ENCODE peak calls at places on chromosomes 6 and 20, in five cellular contexts. H is WTC11, P is K562, F is H1, G is SK-N-SH. Q is an unnamed sample.
A peak's percentile ranks its signal among the peaks of the same experiment; 100 is the strongest.

GRCh38 chr20:58436868-58437645 is 48.0 kb downstream of the VAPB start:
- DNase-seq in H (no peak), F (no peak), P (no peak), G (no peak), Q (no peak)

GRCh38 chr6:113879186-113880096 is 22.3 kb downstream of the MARCKS start:
- DNase-seq in F (no peak), P (peak; percentile 66), H (peak; percentile 33), G (peak; percentile 56), Q (peak; percentile 83)

GRCh38 chr6:79778794-79779193 is 147.7 kb downstream of the SH3BGRL2 start:
- DNase-seq in H (no peak), G (no peak), F (no peak), P (no peak), Q (no peak)

GRCh38 chr6:28167068-28167467 is 25.4 kb downstream of the ZKSCAN8 start:
- DNase-seq in G (no peak), F (no peak), P (no peak), H (no peak), Q (peak; percentile 92)

GRCh38 chr6:161139766-161140553 is 133.9 kb downstream of the AGPAT4 start:
- DNase-seq in P (peak; percentile 61), F (peak; percentile 48), G (no peak), H (no peak), Q (peak; percentile 42)

GRCh38 chr20:64231621-64232550 is 23.7 kb upstream of the PCMTD2 start:
- DNase-seq in P (no peak), G (no peak), F (no peak), H (no peak), Q (no peak)

GRCh38 chr20:25865715-25866656 is 169.3 kb upstream of the ZNF337 start:
- DNase-seq in G (peak; percentile 83), P (peak; percentile 46), H (peak; percentile 83), F (peak; percentile 74), Q (peak; percentile 41)

GRCh38 chr20:23159923-23160445 is 73.9 kb upstream of the CD93 start:
- DNase-seq in G (no peak), F (no peak), P (no peak), H (no peak), Q (no peak)

GRCh38 chr6:91099501-91099900 is 512.6 kb upstream of the MAP3K7 start:
- DNase-seq in P (no peak), H (no peak), F (no peak), G (no peak), Q (no peak)

GRCh38 chr6:39206250-39206721 is 23.0 kb downstream of the KCNK5 start:
- DNase-seq in F (no peak), G (no peak), P (peak; percentile 76), H (no peak), Q (no peak)

GRCh38 chr20:47276856-47277541 is 79.5 kb downstream of the ZMYND8 start:
- DNase-seq in H (no peak), F (no peak), G (no peak), P (no peak), Q (peak; percentile 84)

GRCh38 chr6:136956590-136957573 is 34.8 kb downstream of the SLC35D3 start:
- DNase-seq in H (peak; percentile 66), F (peak; percentile 70), G (peak; percentile 45), P (peak; percentile 23), Q (no peak)

GRCh38 chr6:37516920-37517405 is 17.3 kb upstream of the CCDC167 start:
- DNase-seq in H (no peak), F (no peak), G (peak; percentile 51), P (no peak), Q (no peak)

GRCh38 chr6:44363377-44363926 is 21.0 kb downstream of the SPATS1 start:
- DNase-seq in H (no peak), G (no peak), F (no peak), P (no peak), Q (no peak)

GRCh38 chr6:138421608-138422007 is 17.6 kb downstream of the HEBP2 start:
- DNase-seq in G (no peak), H (no peak), P (no peak), F (no peak), Q (no peak)

GRCh38 chr6:133114973-133115372 is 126.2 kb upstream of the EYA4 start:
- DNase-seq in H (no peak), G (no peak), F (no peak), P (no peak), Q (peak; percentile 18)

GRCh38 chr6:7902867-7903266 is 7.7 kb downstream of the TXNDC5 start:
- DNase-seq in F (no peak), P (no peak), H (no peak), G (no peak), Q (no peak)

GRCh38 chr20:43564455-43564854 is 5.6 kb downstream of the SGK2 start:
- DNase-seq in P (no peak), G (no peak), F (no peak), H (no peak), Q (no peak)

GRCh38 chr6:154460306-154461071 is 50.0 kb downstream of the CNKSR3 start:
- DNase-seq in P (no peak), F (no peak), G (no peak), H (no peak), Q (peak; percentile 40)

GRCh38 chr6:75151013-75151412 is 54.8 kb downstream of the COL12A1 start:
- DNase-seq in F (no peak), G (no peak), H (no peak), P (no peak), Q (peak; percentile 43)

GRCh38 chr20:62032606-62033368 is 32.9 kb downstream of the TAF4 start:
- DNase-seq in G (peak; percentile 90), P (peak; percentile 35), F (no peak), H (no peak), Q (no peak)

GRCh38 chr6:144216668-144217218 is 66.4 kb downstream of the STX11 start:
- DNase-seq in F (no peak), P (no peak), G (peak; percentile 76), H (peak; percentile 76), Q (no peak)

GRCh38 chr20:35627121-35627520 is 11.5 kb downstream of the SPAG4 start:
- DNase-seq in H (no peak), F (no peak), G (no peak), P (no peak), Q (no peak)

GRCh38 chr6:18323935-18324707 is 59.8 kb upstream of the DEK start:
- DNase-seq in F (no peak), P (peak; percentile 42), H (no peak), G (peak; percentile 64), Q (peak; percentile 61)

GRCh38 chr6:37005827-37006514 is 516 bp downstream of the FGD2 start:
- DNase-seq in P (no peak), G (no peak), F (no peak), H (no peak), Q (no peak)

GRCh38 chr6:108564178-108564577 is 3.5 kb downstream of the FOXO3 start:
- DNase-seq in G (no peak), P (no peak), F (no peak), H (no peak), Q (peak; percentile 98)

GRCh38 chr6:70474751-70475150 is 61.4 kb downstream of the FAM135A start:
- DNase-seq in F (no peak), P (peak; percentile 22), H (no peak), G (no peak), Q (peak; percentile 62)

GRCh38 chr6:14472964-14473363 is 355.4 kb downstream of the CD83 start:
- DNase-seq in P (peak; percentile 65), G (no peak), H (no peak), F (no peak), Q (peak; percentile 61)

GRCh38 chr6:53411451-53411850 is 62.7 kb upstream of the ELOVL5 start:
- DNase-seq in G (no peak), F (no peak), P (no peak), H (no peak), Q (peak; percentile 37)

DNA sequence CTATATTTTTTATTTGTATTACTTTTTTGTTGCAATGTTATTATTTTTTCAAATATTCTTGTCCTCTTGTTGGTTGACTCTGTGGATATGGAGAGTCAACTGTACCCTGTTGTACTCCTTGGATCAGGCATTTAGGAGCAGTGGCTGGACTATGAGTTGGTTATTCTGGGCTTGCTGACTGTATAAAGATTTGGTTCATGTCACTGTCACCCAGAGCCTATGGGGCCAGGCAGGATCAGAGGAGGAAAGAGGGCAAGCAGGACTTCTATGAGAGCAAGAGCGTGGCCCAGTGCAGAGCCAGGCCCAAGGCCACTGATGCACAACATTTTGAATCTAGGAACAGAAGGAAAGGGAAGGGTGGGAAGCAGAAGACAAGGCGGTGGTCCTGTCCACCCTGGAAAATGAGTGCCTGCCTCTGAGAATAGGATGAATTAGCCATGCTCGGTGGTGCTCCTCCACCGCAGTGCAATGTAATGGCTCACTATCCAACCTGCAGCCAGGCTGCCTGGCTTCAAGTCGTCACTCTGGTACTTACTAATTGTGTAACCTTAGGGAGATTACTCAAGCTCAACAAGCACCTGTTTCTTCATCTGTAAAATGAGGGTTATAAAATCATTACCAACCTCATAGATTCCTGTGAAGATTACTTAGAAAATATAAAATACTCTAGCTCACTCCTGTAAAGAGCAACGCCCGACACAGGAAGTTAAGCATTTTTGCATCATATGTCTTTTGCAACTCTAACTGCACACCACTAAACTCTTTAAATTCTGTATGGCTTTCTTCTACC is 192.1 kb downstream of the KCNQ5 start:
- DNase-seq in F (no peak), G (no peak), H (no peak), P (no peak), Q (no peak)
- TF ChIP-seq USF2 in F (no peak), G (no peak), H (no peak), P (no peak), Q (no peak)

GRCh38 chr6:74066168-74066871 is 370.3 kb downstream of the CD109 start:
- DNase-seq in F (no peak), P (no peak), G (no peak), H (no peak), Q (peak; percentile 47)
- TF ChIP-seq USF2 in F (no peak), P (no peak), G (no peak), H (no peak), Q (no peak)

GRCh38 chr6:159214281-159214680 is 45.1 kb downstream of the FNDC1 start:
- DNase-seq in F (no peak), P (no peak), G (no peak), H (no peak), Q (no peak)

GRCh38 chr6:159220093-159220492 is 50.9 kb downstream of the FNDC1 start:
- DNase-seq in H (no peak), G (no peak), P (no peak), F (no peak), Q (no peak)

GRCh38 chr6:159213401-159213800 is 44.2 kb downstream of the FNDC1 start:
- DNase-seq in P (no peak), G (no peak), F (no peak), H (no peak), Q (no peak)

GRCh38 chr6:159221486-159222170 is 52.4 kb downstream of the FNDC1 start:
- DNase-seq in H (no peak), P (no peak), F (no peak), G (no peak), Q (no peak)

DNA sequence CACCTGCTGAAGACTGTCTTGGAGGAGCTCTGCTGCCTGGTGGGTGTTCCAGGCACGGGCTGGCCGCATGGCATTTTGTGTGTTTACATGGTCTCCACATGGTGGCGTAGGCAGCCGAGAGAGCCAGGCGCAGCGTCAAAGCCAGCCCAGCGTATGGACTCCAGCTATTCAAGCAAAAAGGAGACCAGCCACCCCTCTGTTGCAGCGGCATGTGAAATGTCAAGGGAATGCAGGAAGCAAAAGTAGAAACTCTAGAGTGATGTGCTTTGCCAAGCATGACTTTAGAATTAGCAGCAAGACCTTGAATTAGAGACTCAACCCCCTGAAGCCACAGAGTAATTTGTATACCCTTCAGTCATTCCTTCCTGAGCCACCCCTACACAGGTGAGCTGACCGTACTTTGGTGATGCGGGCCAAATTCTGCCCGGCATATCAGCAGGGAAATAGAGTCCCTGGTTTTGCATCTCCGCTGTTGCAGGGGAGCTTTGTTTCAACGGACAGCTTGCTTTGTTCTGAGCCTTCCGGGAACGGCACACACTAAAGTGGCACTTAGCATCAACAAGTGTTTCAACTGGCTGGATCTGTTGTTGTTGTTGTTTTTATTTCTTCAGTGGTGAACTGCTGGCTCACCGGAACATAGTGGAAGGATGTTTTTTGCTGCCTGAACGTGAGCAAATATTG is 48.5 kb downstream of the FNDC1 start:
- DNase-seq in H (peak; percentile 80), G (peak; percentile 72), F (peak; percentile 77), P (peak; percentile 53), Q (peak; percentile 21)
- TF ChIP-seq USF2 in H (no peak), G (no peak), F (no peak), P (no peak), Q (no peak)

GRCh38 chr20:10115021-10115420 is 80.2 kb downstream of the ANKEF1 start:
- DNase-seq in G (no peak), F (no peak), H (no peak), P (no peak), Q (peak; percentile 79)
- TF ChIP-seq USF2 in G (no peak), F (no peak), H (no peak), P (no peak), Q (no peak)